ENCODE peak calls at places on chromosomes 1 and 21, in five cellular contexts. L is GM12865, Y is GM23338, C is astrocyte, N is left lung. H is an unnamed sample.

GRCh38 chr1:185735667-185736105 is 1.5 kb downstream of the HMCN1 start:
- DNase-seq in L (peak; percentile 5), N (no peak), C (no peak), Y (peak; percentile 43), H (peak; percentile 18)

GRCh38 chr21:31908106-31909031 is 35.5 kb downstream of the HUNK start:
- DNase-seq in C (peak; percentile 44), N (peak; percentile 44), L (no peak), Y (peak; percentile 81), H (no peak)

GRCh38 chr1:38117444-38117887 is 70.9 kb upstream of the POU3F1 start:
- DNase-seq in C (no peak), N (no peak), L (no peak), Y (no peak), H (no peak)

GRCh38 chr1:154463512-154463990 is 38.5 kb upstream of the TDRD10 start:
- DNase-seq in N (peak; percentile 52), Y (no peak), C (no peak), L (peak; percentile 51), H (no peak)

GRCh38 chr1:199460933-199461332 is 566.6 kb upstream of the NR5A2 start:
- DNase-seq in L (peak; percentile 36), N (no peak), C (no peak), Y (peak; percentile 5), H (peak; percentile 9)

GRCh38 chr1:76038306-76039004 is 36.1 kb upstream of the ST6GALNAC3 start:
- DNase-seq in Y (peak; percentile 31), L (no peak), C (peak; percentile 66), N (no peak), H (no peak)

GRCh38 chr1:206705187-206705586 is 20.5 kb downstream of the MAPKAPK2 start:
- DNase-seq in Y (peak; percentile 30), C (peak; percentile 75), L (no peak), N (no peak), H (peak; percentile 89)

GRCh38 chr1:241513378-241513777 is 6.2 kb downstream of the FH start:
- DNase-seq in L (no peak), Y (no peak), N (no peak), C (no peak), H (no peak)

GRCh38 chr1:165408518-165408917 is 36.4 kb downstream of the RXRG start:
- DNase-seq in L (peak; percentile 36), N (no peak), Y (peak; percentile 85), C (peak; percentile 6), H (peak; percentile 30)

GRCh38 chr1:56113679-56114078 is 465.7 kb downstream of the PLPP3 start:
- DNase-seq in C (no peak), Y (no peak), N (no peak), L (no peak), H (no peak)

GRCh38 chr1:13583964-13584791 is 546 bp downstream of the PDPN start:
- DNase-seq in Y (peak; percentile 72), L (no peak), C (peak; percentile 82), N (peak; percentile 40), H (no peak)

GRCh38 chr1:43134068-43134467 is 38.0 kb downstream of the EBNA1BP2 start:
- DNase-seq in N (no peak), L (no peak), C (no peak), Y (peak; percentile 44), H (no peak)

GRCh38 chr1:59750612-59751395 is 63.9 kb upstream of the HOOK1 start:
- DNase-seq in Y (no peak), C (peak; percentile 90), N (peak; percentile 59), L (no peak), H (peak; percentile 86)

GRCh38 chr1:3598051-3598471 is 13.2 kb downstream of the MEGF6 start:
- DNase-seq in C (no peak), L (peak; percentile 35), Y (peak; percentile 34), N (peak; percentile 70), H (no peak)

GRCh38 chr1:234973426-234974250 is 155.0 kb downstream of the TOMM20 start:
- DNase-seq in N (no peak), C (no peak), L (no peak), Y (no peak), H (no peak)

GRCh38 chr1:51768971-51769601 is 109.4 kb downstream of the NRDC start:
- DNase-seq in N (no peak), L (peak; percentile 68), Y (peak; percentile 80), C (peak; percentile 44), H (peak; percentile 41)

GRCh38 chr1:202274611-202275010 is 67.1 kb downstream of the UBE2T start:
- DNase-seq in L (peak; percentile 44), C (no peak), N (no peak), Y (peak; percentile 54), H (no peak)

GRCh38 chr1:226201029-226201593 is 14.6 kb upstream of the ACBD3 start:
- DNase-seq in Y (peak; percentile 74), N (no peak), C (no peak), L (peak; percentile 53), H (no peak)

GRCh38 chr1:77018386-77019156 is 151.3 kb downstream of the ST6GALNAC5 start:
- DNase-seq in Y (peak; percentile 53), C (no peak), N (no peak), L (no peak), H (no peak)

GRCh38 chr1:162970021-162970420 is 99.1 kb upstream of the RGS4 start:
- DNase-seq in C (no peak), N (no peak), Y (no peak), L (no peak), H (no peak)

GRCh38 chr1:183881387-183882084 is 76.6 kb downstream of the RGL1 start:
- DNase-seq in N (peak; percentile 75), Y (peak; percentile 76), C (peak; percentile 85), L (no peak), H (peak; percentile 82)

GRCh38 chr21:44407493-44407892 is 47.8 kb upstream of the LRRC3 start:
- DNase-seq in C (no peak), N (no peak), L (no peak), Y (no peak), H (no peak)

GRCh38 chr1:153936011-153936802 is 10.3 kb downstream of the DENND4B start:
- DNase-seq in N (peak; percentile 11), Y (no peak), L (no peak), C (no peak), H (no peak)

GRCh38 chr1:83520797-83521196 is 478.1 kb downstream of the TTLL7 start:
- DNase-seq in C (no peak), L (peak; percentile 32), Y (no peak), N (no peak), H (no peak)

GRCh38 chr1:117695796-117696505 is 90.1 kb downstream of the TENT5C start:
- DNase-seq in L (no peak), N (no peak), Y (peak; percentile 30), C (peak; percentile 96), H (peak; percentile 88)

GRCh38 chr1:73205294-73205973 is 923.1 kb upstream of the NEGR1 start:
- DNase-seq in N (no peak), C (no peak), L (peak; percentile 1), Y (peak; percentile 44), H (no peak)

GRCh38 chr21:38303300-38303699 is 46.5 kb downstream of the KCNJ15 start:
- DNase-seq in Y (no peak), C (peak; percentile 84), N (no peak), L (no peak), H (peak; percentile 98)

GRCh38 chr1:203777596-203777995 is 12.6 kb downstream of the LAX1 start:
- DNase-seq in Y (no peak), N (no peak), C (no peak), L (no peak), H (no peak)

GRCh38 chr21:41025057-41025390 is 142.9 kb upstream of the BACE2 start:
- DNase-seq in Y (no peak), L (no peak), C (no peak), N (no peak), H (no peak)

GRCh38 chr21:29189358-29189757 is 58.9 kb downstream of the MAP3K7CL start:
- DNase-seq in N (no peak), Y (no peak), L (no peak), C (no peak), H (no peak)

DNA sequence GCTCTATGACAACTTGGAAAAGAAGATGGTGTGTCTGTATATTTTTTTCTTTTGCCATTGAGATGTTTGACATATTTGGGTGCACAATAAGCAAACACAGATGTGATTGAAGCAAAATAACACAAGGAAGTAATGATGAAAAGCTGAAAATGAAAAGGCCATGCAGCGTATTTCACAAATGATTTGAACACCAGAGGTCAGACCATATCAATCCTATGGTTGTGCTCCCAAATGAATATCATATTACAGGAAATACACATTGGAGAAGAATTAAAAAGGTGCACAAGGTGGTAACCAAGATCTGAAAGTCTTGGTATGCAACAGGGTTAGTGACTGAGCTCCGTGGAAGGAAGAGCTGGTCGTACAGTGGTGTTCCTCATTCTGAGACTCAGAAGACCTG is 463.4 kb downstream of the LMO4 start:
- DNase-seq in C (no peak), L (no peak), Y (no peak), N (no peak), H (peak; percentile 10)
- TF ChIP-seq CTCF in C (no peak), L (no peak), Y (no peak), N (no peak), H (no peak)

GRCh38 chr1:158999301-159000069 is 10.2 kb upstream of the IFI16 start:
- DNase-seq in N (peak; percentile 71), C (peak; percentile 91), Y (peak; percentile 97), L (no peak), H (peak; percentile 96)
- H3K4me3 ChIP-seq in N (peak overlapping the region; percentile 18), C (peak overlapping the region; percentile 77), Y (peak overlapping the region; percentile 50), L (no peak overlapping the region), H (peak overlapping the region; percentile 58)

GRCh38 chr1:92076363-92076762 is 1.2 kb upstream of the SETSIP start:
- DNase-seq in N (no peak), L (no peak), C (no peak), Y (no peak), H (no peak)

GRCh38 chr1:92079441-92079840 is 704 bp upstream of the BTBD8 start:
- DNase-seq in C (no peak), N (no peak), Y (no peak), L (no peak), H (no peak)

GRCh38 chr1:92081031-92081430 is 886 bp downstream of the BTBD8 start:
- DNase-seq in L (no peak), N (no peak), Y (peak; percentile 14), C (no peak), H (no peak)

GRCh38 chr1:92084651-92085050 is 4.5 kb downstream of the BTBD8 start:
- DNase-seq in C (no peak), Y (no peak), N (no peak), L (no peak), H (no peak)

DNA sequence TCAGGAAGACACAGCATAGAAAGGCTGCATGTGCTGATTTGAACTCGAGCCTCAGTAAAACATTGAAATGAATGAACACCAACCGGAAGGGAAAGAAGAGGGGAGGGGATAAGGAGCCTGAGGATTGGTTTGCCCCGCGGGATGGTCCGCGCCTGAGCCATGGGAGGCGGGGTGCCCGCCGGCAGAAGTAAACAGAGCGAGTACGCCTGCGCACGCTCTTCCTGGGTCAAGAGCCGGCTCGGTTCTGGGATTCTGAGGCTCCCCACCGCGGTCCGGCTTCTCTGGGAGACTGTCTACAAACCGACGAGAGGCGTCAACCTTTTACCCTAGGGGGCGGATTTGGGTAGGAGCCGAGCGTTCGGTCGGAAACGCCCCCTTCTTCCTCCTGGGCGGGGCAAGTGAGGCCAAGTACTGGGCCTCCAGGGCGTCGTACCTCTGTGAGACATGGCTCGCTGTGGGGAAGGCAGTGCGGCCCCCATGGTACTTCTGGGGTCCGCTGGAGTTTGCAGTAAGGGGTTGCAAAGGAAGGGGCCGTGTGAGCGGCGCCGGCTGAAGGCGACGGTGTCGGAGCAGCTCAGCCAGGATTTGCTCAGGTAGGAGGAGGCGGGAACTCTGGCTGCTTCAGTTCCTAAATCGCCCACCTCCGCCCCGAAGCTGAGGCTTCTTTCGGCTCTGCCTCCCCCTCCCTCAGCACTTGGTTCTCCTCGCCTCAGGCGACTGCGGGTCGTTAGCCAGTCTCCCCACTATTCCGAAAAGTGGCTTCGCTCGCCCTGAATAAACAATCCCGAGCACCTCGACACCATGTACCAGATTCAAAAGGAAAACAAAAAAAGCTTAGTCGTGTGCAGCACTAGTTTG is at the start of gene BTBD8:
- DNase-seq in C (peak; percentile 60), L (peak; percentile 82), Y (peak; percentile 97), N (peak; percentile 81), H (peak; percentile 55)
- TF ChIP-seq CTCF in C (no peak), L (no peak), Y (no peak), N (no peak), H (no peak)

GRCh38 chr1:24927886-24928630 is 2.0 kb downstream of the RUNX3 start:
- DNase-seq in L (no peak), N (no peak), Y (peak; percentile 33), C (no peak), H (no peak)
- H3K4me3 ChIP-seq in L (peak overlapping the region; percentile 79), N (peak overlapping the region; percentile 57), Y (peak overlapping the region; percentile 63), C (no peak overlapping the region), H (no peak overlapping the region)